ENCODE peak calls at places on chromosomes 5 and 9, in eight cellular contexts. One of them, this sample, is unnamed.

GRCh38 chr5:138011991-138012390 is 20.9 kb downstream of the FAM13B start:
- DNase-seq in A673: no peak
- DNase-seq in CD4-positive, alpha-beta T cell: no peak
- DNase-seq in frontal cortex: no peak
- DNase-seq in neural progenitor cell: no peak
- DNase-seq in OCI-M1: no peak
- DNase-seq in activated CD8-positive, alpha-beta memory T cell treated with anti-CD3 and anti-CD28 coated beads for 24 hours: no peak
- DNase-seq in germinal center: no peak
- DNase-seq in this sample: no peak

GRCh38 chr9:977361-978116 is 1.1 kb downstream of the DMRT3 start:
- DNase-seq in frontal cortex: no peak
- DNase-seq in A673: no peak
- DNase-seq in activated CD8-positive, alpha-beta memory T cell treated with anti-CD3 and anti-CD28 coated beads for 24 hours: no peak
- DNase-seq in neural progenitor cell: no peak
- DNase-seq in germinal center: no peak
- DNase-seq in CD4-positive, alpha-beta T cell: no peak
- DNase-seq in OCI-M1: no peak
- DNase-seq in this sample: no peak

GRCh38 chr5:51225671-51226419 is 157.4 kb upstream of the ISL1 start:
- DNase-seq in frontal cortex: no peak
- DNase-seq in OCI-M1: no peak
- DNase-seq in CD4-positive, alpha-beta T cell: no peak
- DNase-seq in neural progenitor cell: peak
- DNase-seq in A673: peak
- DNase-seq in activated CD8-positive, alpha-beta memory T cell treated with anti-CD3 and anti-CD28 coated beads for 24 hours: no peak
- DNase-seq in germinal center: no peak
- DNase-seq in this sample: no peak

GRCh38 chr5:111063709-111064322 is 7.7 kb upstream of the TSLP start:
- DNase-seq in CD4-positive, alpha-beta T cell: no peak
- DNase-seq in neural progenitor cell: peak
- DNase-seq in OCI-M1: no peak
- DNase-seq in germinal center: no peak
- DNase-seq in frontal cortex: no peak
- DNase-seq in A673: no peak
- DNase-seq in activated CD8-positive, alpha-beta memory T cell treated with anti-CD3 and anti-CD28 coated beads for 24 hours: no peak
- DNase-seq in this sample: peak

GRCh38 chr5:76426391-76426802 is 23.3 kb downstream of the IQGAP2 start:
- DNase-seq in A673: no peak
- DNase-seq in germinal center: no peak
- DNase-seq in frontal cortex: no peak
- DNase-seq in activated CD8-positive, alpha-beta memory T cell treated with anti-CD3 and anti-CD28 coated beads for 24 hours: no peak
- DNase-seq in neural progenitor cell: peak
- DNase-seq in OCI-M1: no peak
- DNase-seq in CD4-positive, alpha-beta T cell: no peak
- DNase-seq in this sample: no peak

GRCh38 chr9:124183772-124184171 is 74.0 kb upstream of the NEK6 start:
- DNase-seq in activated CD8-positive, alpha-beta memory T cell treated with anti-CD3 and anti-CD28 coated beads for 24 hours: no peak
- DNase-seq in OCI-M1: no peak
- DNase-seq in CD4-positive, alpha-beta T cell: no peak
- DNase-seq in A673: no peak
- DNase-seq in germinal center: no peak
- DNase-seq in frontal cortex: no peak
- DNase-seq in neural progenitor cell: no peak
- DNase-seq in this sample: no peak

GRCh38 chr5:151463137-151464029 is 16.0 kb downstream of the SLC36A1 start:
- DNase-seq in activated CD8-positive, alpha-beta memory T cell treated with anti-CD3 and anti-CD28 coated beads for 24 hours: no peak
- DNase-seq in CD4-positive, alpha-beta T cell: no peak
- DNase-seq in germinal center: no peak
- DNase-seq in OCI-M1: no peak
- DNase-seq in frontal cortex: no peak
- DNase-seq in neural progenitor cell: peak
- DNase-seq in A673: no peak
- DNase-seq in this sample: peak

GRCh38 chr9:134585746-134586706 is 55.6 kb upstream of the COL5A1 start:
- DNase-seq in neural progenitor cell: no peak
- DNase-seq in OCI-M1: no peak
- DNase-seq in CD4-positive, alpha-beta T cell: no peak
- DNase-seq in germinal center: no peak
- DNase-seq in frontal cortex: no peak
- DNase-seq in A673: peak
- DNase-seq in activated CD8-positive, alpha-beta memory T cell treated with anti-CD3 and anti-CD28 coated beads for 24 hours: peak
- DNase-seq in this sample: no peak

GRCh38 chr5:40689442-40689841 is 9.7 kb downstream of the PTGER4 start:
- DNase-seq in frontal cortex: no peak
- DNase-seq in activated CD8-positive, alpha-beta memory T cell treated with anti-CD3 and anti-CD28 coated beads for 24 hours: no peak
- DNase-seq in germinal center: no peak
- DNase-seq in OCI-M1: peak
- DNase-seq in neural progenitor cell: no peak
- DNase-seq in A673: peak
- DNase-seq in CD4-positive, alpha-beta T cell: no peak
- DNase-seq in this sample: peak

GRCh38 chr5:39209924-39210323 is 9.4 kb downstream of the FYB1 start:
- DNase-seq in A673: no peak
- DNase-seq in OCI-M1: no peak
- DNase-seq in neural progenitor cell: no peak
- DNase-seq in CD4-positive, alpha-beta T cell: peak
- DNase-seq in germinal center: no peak
- DNase-seq in activated CD8-positive, alpha-beta memory T cell treated with anti-CD3 and anti-CD28 coated beads for 24 hours: peak
- DNase-seq in frontal cortex: no peak
- DNase-seq in this sample: no peak

GRCh38 chr5:10323588-10324488 is 16.1 kb upstream of the CMBL start:
- DNase-seq in activated CD8-positive, alpha-beta memory T cell treated with anti-CD3 and anti-CD28 coated beads for 24 hours: no peak
- DNase-seq in germinal center: no peak
- DNase-seq in frontal cortex: no peak
- DNase-seq in CD4-positive, alpha-beta T cell: no peak
- DNase-seq in OCI-M1: peak
- DNase-seq in neural progenitor cell: no peak
- DNase-seq in A673: no peak
- DNase-seq in this sample: no peak

GRCh38 chr5:125190232-125191051 is 444.0 kb upstream of the ZNF608 start:
- DNase-seq in A673: no peak
- DNase-seq in CD4-positive, alpha-beta T cell: no peak
- DNase-seq in frontal cortex: no peak
- DNase-seq in OCI-M1: no peak
- DNase-seq in activated CD8-positive, alpha-beta memory T cell treated with anti-CD3 and anti-CD28 coated beads for 24 hours: no peak
- DNase-seq in germinal center: no peak
- DNase-seq in neural progenitor cell: no peak
- DNase-seq in this sample: peak

GRCh38 chr9:113410207-113411158 is at the start of the genes C9orf43 and POLE3:
- DNase-seq in frontal cortex: peak
- DNase-seq in A673: peak
- DNase-seq in OCI-M1: peak
- DNase-seq in neural progenitor cell: peak
- DNase-seq in germinal center: peak
- DNase-seq in activated CD8-positive, alpha-beta memory T cell treated with anti-CD3 and anti-CD28 coated beads for 24 hours: peak
- DNase-seq in CD4-positive, alpha-beta T cell: peak
- DNase-seq in this sample: peak

GRCh38 chr5:110288766-110289165 is 437.7 kb downstream of the TMEM232 start:
- DNase-seq in frontal cortex: no peak
- DNase-seq in neural progenitor cell: no peak
- DNase-seq in activated CD8-positive, alpha-beta memory T cell treated with anti-CD3 and anti-CD28 coated beads for 24 hours: no peak
- DNase-seq in OCI-M1: peak
- DNase-seq in A673: peak
- DNase-seq in CD4-positive, alpha-beta T cell: no peak
- DNase-seq in germinal center: no peak
- DNase-seq in this sample: no peak

GRCh38 chr5:124929000-124929399 is 182.6 kb upstream of the ZNF608 start:
- DNase-seq in germinal center: no peak
- DNase-seq in frontal cortex: no peak
- DNase-seq in A673: no peak
- DNase-seq in OCI-M1: no peak
- DNase-seq in CD4-positive, alpha-beta T cell: no peak
- DNase-seq in activated CD8-positive, alpha-beta memory T cell treated with anti-CD3 and anti-CD28 coated beads for 24 hours: no peak
- DNase-seq in neural progenitor cell: no peak
- DNase-seq in this sample: no peak

GRCh38 chr5:137815202-137815990 is 52.3 kb upstream of the MYOT start:
- DNase-seq in CD4-positive, alpha-beta T cell: no peak
- DNase-seq in neural progenitor cell: no peak
- DNase-seq in A673: no peak
- DNase-seq in activated CD8-positive, alpha-beta memory T cell treated with anti-CD3 and anti-CD28 coated beads for 24 hours: no peak
- DNase-seq in frontal cortex: no peak
- DNase-seq in OCI-M1: no peak
- DNase-seq in germinal center: no peak
- DNase-seq in this sample: no peak

GRCh38 chr5:1021136-1021968 is 12.8 kb downstream of the NKD2 start:
- DNase-seq in activated CD8-positive, alpha-beta memory T cell treated with anti-CD3 and anti-CD28 coated beads for 24 hours: no peak
- DNase-seq in A673: peak
- DNase-seq in OCI-M1: no peak
- DNase-seq in frontal cortex: no peak
- DNase-seq in CD4-positive, alpha-beta T cell: peak
- DNase-seq in neural progenitor cell: no peak
- DNase-seq in germinal center: no peak
- DNase-seq in this sample: no peak

GRCh38 chr9:94918038-94918753 is 191.7 kb downstream of the AOPEP start:
- DNase-seq in neural progenitor cell: no peak
- DNase-seq in OCI-M1: no peak
- DNase-seq in frontal cortex: no peak
- DNase-seq in germinal center: peak
- DNase-seq in CD4-positive, alpha-beta T cell: no peak
- DNase-seq in A673: no peak
- DNase-seq in activated CD8-positive, alpha-beta memory T cell treated with anti-CD3 and anti-CD28 coated beads for 24 hours: no peak
- DNase-seq in this sample: no peak

This sample was measured in SK-MEL-5.